ENCODE peak calls at places on chromosome X, in ten cellular contexts. One of them, this sample, is unnamed.

GRCh38 chrX:50700921-50701320 is 113.1 kb downstream of the SHROOM4 start:
- DNase-seq in Panc1: no peak
- DNase-seq in breast epithelium: no peak
- DNase-seq in spleen: no peak
- DNase-seq in HL-60: no peak
- DNase-seq in GM23338: peak
- DNase-seq in endothelial cell of umbilical vein: no peak
- DNase-seq in transverse colon: no peak
- DNase-seq in HCT116: no peak
- DNase-seq in suprapubic skin: no peak
- DNase-seq in this sample: no peak

GRCh38 chrX:2928127-2928582 is 984 bp downstream of the ARSD start:
- DNase-seq in Panc1: no peak
- DNase-seq in breast epithelium: peak
- DNase-seq in spleen: peak
- DNase-seq in HL-60: no peak
- DNase-seq in GM23338: peak
- DNase-seq in endothelial cell of umbilical vein: peak
- DNase-seq in transverse colon: peak
- DNase-seq in HCT116: no peak
- DNase-seq in suprapubic skin: no peak
- DNase-seq in this sample: peak

GRCh38 chrX:36214924-36215323 is 295.4 kb downstream of the CFAP47 start:
- DNase-seq in Panc1: no peak
- DNase-seq in breast epithelium: no peak
- DNase-seq in spleen: no peak
- DNase-seq in HL-60: no peak
- DNase-seq in GM23338: peak
- DNase-seq in endothelial cell of umbilical vein: no peak
- DNase-seq in transverse colon: no peak
- DNase-seq in HCT116: no peak
- DNase-seq in suprapubic skin: no peak
- DNase-seq in this sample: no peak

GRCh38 chrX:102708900-102709299 is 3.3 kb upstream of the GPRASP2 start:
- DNase-seq in Panc1: no peak
- DNase-seq in breast epithelium: no peak
- DNase-seq in spleen: no peak
- DNase-seq in HL-60: no peak
- DNase-seq in GM23338: no peak
- DNase-seq in endothelial cell of umbilical vein: no peak
- DNase-seq in transverse colon: no peak
- DNase-seq in HCT116: no peak
- DNase-seq in suprapubic skin: no peak
- DNase-seq in this sample: no peak

GRCh38 chrX:107047622-107048021 is 47.6 kb upstream of the MORC4 start:
- DNase-seq in Panc1: no peak
- DNase-seq in breast epithelium: no peak
- DNase-seq in spleen: no peak
- DNase-seq in HL-60: no peak
- DNase-seq in GM23338: no peak
- DNase-seq in endothelial cell of umbilical vein: no peak
- DNase-seq in transverse colon: no peak
- DNase-seq in HCT116: no peak
- DNase-seq in suprapubic skin: no peak
- DNase-seq in this sample: no peak

GRCh38 chrX:115344885-115345653 is 55.6 kb downstream of the LUZP4 start:
- DNase-seq in Panc1: peak
- DNase-seq in breast epithelium: peak
- DNase-seq in spleen: no peak
- DNase-seq in HL-60: no peak
- DNase-seq in GM23338: peak
- DNase-seq in endothelial cell of umbilical vein: peak
- DNase-seq in transverse colon: peak
- DNase-seq in HCT116: peak
- DNase-seq in suprapubic skin: peak
- DNase-seq in this sample: peak

GRCh38 chrX:112785323-112785722 is 55.3 kb downstream of the AMOT start:
- DNase-seq in Panc1: no peak
- DNase-seq in breast epithelium: no peak
- DNase-seq in spleen: no peak
- DNase-seq in HL-60: no peak
- DNase-seq in GM23338: no peak
- DNase-seq in endothelial cell of umbilical vein: no peak
- DNase-seq in transverse colon: no peak
- DNase-seq in HCT116: no peak
- DNase-seq in suprapubic skin: no peak
- DNase-seq in this sample: no peak

GRCh38 chrX:153944140-153944799 is at the start of gene RENBP:
- DNase-seq in Panc1: no peak
- DNase-seq in breast epithelium: no peak
- DNase-seq in spleen: peak
- DNase-seq in HL-60: no peak
- DNase-seq in GM23338: peak
- DNase-seq in endothelial cell of umbilical vein: no peak
- DNase-seq in transverse colon: peak
- DNase-seq in HCT116: no peak
- DNase-seq in suprapubic skin: no peak
- DNase-seq in this sample: no peak

GRCh38 chrX:23907106-23907495 is 637 bp downstream of the APOO start:
- DNase-seq in Panc1: no peak
- DNase-seq in breast epithelium: no peak
- DNase-seq in spleen: no peak
- DNase-seq in HL-60: no peak
- DNase-seq in GM23338: peak
- DNase-seq in endothelial cell of umbilical vein: no peak
- DNase-seq in transverse colon: no peak
- DNase-seq in HCT116: no peak
- DNase-seq in suprapubic skin: no peak
- DNase-seq in this sample: no peak

GRCh38 chrX:23901805-23902204 is 5.9 kb downstream of the APOO start:
- DNase-seq in Panc1: no peak
- DNase-seq in breast epithelium: peak
- DNase-seq in spleen: no peak
- DNase-seq in HL-60: peak
- DNase-seq in GM23338: peak
- DNase-seq in endothelial cell of umbilical vein: peak
- DNase-seq in transverse colon: peak
- DNase-seq in HCT116: peak
- DNase-seq in suprapubic skin: no peak
- DNase-seq in this sample: no peak

GRCh38 chrX:23902419-23902818 is 5.3 kb downstream of the APOO start:
- DNase-seq in Panc1: no peak
- DNase-seq in breast epithelium: no peak
- DNase-seq in spleen: no peak
- DNase-seq in HL-60: no peak
- DNase-seq in GM23338: peak
- DNase-seq in endothelial cell of umbilical vein: peak
- DNase-seq in transverse colon: no peak
- DNase-seq in HCT116: no peak
- DNase-seq in suprapubic skin: no peak
- DNase-seq in this sample: no peak

GRCh38 chrX:23901065-23901464 is 6.7 kb downstream of the APOO start:
- DNase-seq in Panc1: no peak
- DNase-seq in breast epithelium: peak
- DNase-seq in spleen: no peak
- DNase-seq in HL-60: peak
- DNase-seq in GM23338: no peak
- DNase-seq in endothelial cell of umbilical vein: peak
- DNase-seq in transverse colon: no peak
- DNase-seq in HCT116: peak
- DNase-seq in suprapubic skin: no peak
- DNase-seq in this sample: no peak

GRCh38 chrX:23904096-23904495 is 3.6 kb downstream of the APOO start:
- DNase-seq in Panc1: no peak
- DNase-seq in breast epithelium: no peak
- DNase-seq in spleen: no peak
- DNase-seq in HL-60: no peak
- DNase-seq in GM23338: no peak
- DNase-seq in endothelial cell of umbilical vein: peak
- DNase-seq in transverse colon: no peak
- DNase-seq in HCT116: no peak
- DNase-seq in suprapubic skin: no peak
- DNase-seq in this sample: no peak
- TF ChIP-seq POLR2AphosphoS5 in Panc1: no peak
- TF ChIP-seq POLR2AphosphoS5 in breast epithelium: no peak
- TF ChIP-seq POLR2AphosphoS5 in spleen: no peak
- TF ChIP-seq POLR2AphosphoS5 in HL-60: no peak
- TF ChIP-seq POLR2AphosphoS5 in GM23338: no peak
- TF ChIP-seq POLR2AphosphoS5 in endothelial cell of umbilical vein: no peak
- TF ChIP-seq POLR2AphosphoS5 in transverse colon: no peak
- TF ChIP-seq POLR2AphosphoS5 in HCT116: no peak
- TF ChIP-seq POLR2AphosphoS5 in suprapubic skin: no peak
- TF ChIP-seq POLR2AphosphoS5 in this sample: no peak

GRCh38 chrX:71117358-71117757 is 1.0 kb upstream of the MED12 start:
- DNase-seq in Panc1: no peak
- DNase-seq in breast epithelium: no peak
- DNase-seq in spleen: no peak
- DNase-seq in HL-60: no peak
- DNase-seq in GM23338: no peak
- DNase-seq in endothelial cell of umbilical vein: no peak
- DNase-seq in transverse colon: no peak
- DNase-seq in HCT116: no peak
- DNase-seq in suprapubic skin: no peak
- DNase-seq in this sample: no peak

GRCh38 chrX:71111141-71111843 is at the start of gene IL2RG:
- DNase-seq in Panc1: no peak
- DNase-seq in breast epithelium: no peak
- DNase-seq in spleen: peak
- DNase-seq in HL-60: no peak
- DNase-seq in GM23338: no peak
- DNase-seq in endothelial cell of umbilical vein: no peak
- DNase-seq in transverse colon: peak
- DNase-seq in HCT116: no peak
- DNase-seq in suprapubic skin: no peak
- DNase-seq in this sample: no peak

GRCh38 chrX:71107245-71107644 is 705 bp upstream of the CXorf65 start:
- DNase-seq in Panc1: no peak
- DNase-seq in breast epithelium: no peak
- DNase-seq in spleen: no peak
- DNase-seq in HL-60: no peak
- DNase-seq in GM23338: no peak
- DNase-seq in endothelial cell of umbilical vein: no peak
- DNase-seq in transverse colon: no peak
- DNase-seq in HCT116: no peak
- DNase-seq in suprapubic skin: no peak
- DNase-seq in this sample: no peak

GRCh38 chrX:71107762-71108360 is 1.3 kb upstream of the CXorf65 start:
- DNase-seq in Panc1: no peak
- DNase-seq in breast epithelium: no peak
- DNase-seq in spleen: peak
- DNase-seq in HL-60: no peak
- DNase-seq in GM23338: no peak
- DNase-seq in endothelial cell of umbilical vein: no peak
- DNase-seq in transverse colon: no peak
- DNase-seq in HCT116: no peak
- DNase-seq in suprapubic skin: no peak
- DNase-seq in this sample: no peak

DNA sequence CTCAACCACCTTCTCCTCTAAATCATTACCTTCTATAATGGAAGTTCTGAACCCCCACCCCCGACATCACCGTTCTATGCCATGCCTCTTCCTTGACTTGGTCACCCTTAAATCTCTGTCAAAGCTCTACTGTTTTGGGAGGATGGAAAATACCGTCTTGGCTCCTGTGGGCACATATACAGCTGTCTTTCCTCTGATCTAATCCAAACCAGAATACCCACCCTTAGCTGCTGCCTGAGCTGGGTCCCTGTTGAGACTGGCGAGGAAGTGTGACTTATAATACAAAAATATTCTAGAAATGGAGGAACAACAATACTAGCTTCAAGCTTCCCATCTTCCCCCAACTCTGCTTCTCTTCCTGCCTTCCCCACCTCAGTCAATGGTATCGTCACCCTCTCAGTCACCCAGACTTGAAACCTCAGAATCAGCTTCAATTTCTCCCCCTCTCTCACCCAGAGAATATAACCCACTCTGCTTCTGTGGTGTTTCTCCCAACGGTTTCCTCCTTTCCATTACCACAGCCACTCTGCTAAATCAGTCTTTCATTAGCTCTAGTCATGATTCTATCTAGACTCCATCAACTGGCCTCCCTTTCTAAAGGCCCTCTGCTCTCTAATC is 583 bp upstream of the IL2RG start:
- DNase-seq in Panc1: no peak
- DNase-seq in breast epithelium: no peak
- DNase-seq in spleen: peak
- DNase-seq in HL-60: no peak
- DNase-seq in GM23338: no peak
- DNase-seq in endothelial cell of umbilical vein: no peak
- DNase-seq in transverse colon: no peak
- DNase-seq in HCT116: no peak
- DNase-seq in suprapubic skin: no peak
- DNase-seq in this sample: no peak
- H3K27ac ChIP-seq in Panc1: no peak
- H3K27ac ChIP-seq in breast epithelium: no peak
- H3K27ac ChIP-seq in spleen: peak
- H3K27ac ChIP-seq in HL-60: peak
- H3K27ac ChIP-seq in GM23338: no peak
- H3K27ac ChIP-seq in endothelial cell of umbilical vein: no peak
- H3K27ac ChIP-seq in transverse colon: peak
- H3K27ac ChIP-seq in HCT116: no peak
- H3K27ac ChIP-seq in suprapubic skin: no peak
- H3K27ac ChIP-seq in this sample: no peak

GRCh38 chrX:46912098-46912672 is at the start of gene JADE3:
- DNase-seq in Panc1: peak
- DNase-seq in breast epithelium: peak
- DNase-seq in spleen: peak
- DNase-seq in HL-60: peak
- DNase-seq in GM23338: peak
- DNase-seq in endothelial cell of umbilical vein: peak
- DNase-seq in transverse colon: peak
- DNase-seq in HCT116: peak
- DNase-seq in suprapubic skin: peak
- DNase-seq in this sample: peak
- TF ChIP-seq POLR2AphosphoS5 in Panc1: no peak
- TF ChIP-seq POLR2AphosphoS5 in breast epithelium: no peak
- TF ChIP-seq POLR2AphosphoS5 in spleen: peak
- TF ChIP-seq POLR2AphosphoS5 in HL-60: no peak
- TF ChIP-seq POLR2AphosphoS5 in GM23338: peak
- TF ChIP-seq POLR2AphosphoS5 in endothelial cell of umbilical vein: no peak
- TF ChIP-seq POLR2AphosphoS5 in transverse colon: peak
- TF ChIP-seq POLR2AphosphoS5 in HCT116: no peak
- TF ChIP-seq POLR2AphosphoS5 in suprapubic skin: no peak
- TF ChIP-seq POLR2AphosphoS5 in this sample: peak

GRCh38 chrX:56231706-56232105 is 450 bp upstream of the KLF8 start:
- DNase-seq in Panc1: no peak
- DNase-seq in breast epithelium: no peak
- DNase-seq in spleen: no peak
- DNase-seq in HL-60: no peak
- DNase-seq in GM23338: peak
- DNase-seq in endothelial cell of umbilical vein: no peak
- DNase-seq in transverse colon: no peak
- DNase-seq in HCT116: no peak
- DNase-seq in suprapubic skin: no peak
- DNase-seq in this sample: no peak

GRCh38 chrX:56233682-56234081 is 1.5 kb downstream of the KLF8 start:
- DNase-seq in Panc1: no peak
- DNase-seq in breast epithelium: peak
- DNase-seq in spleen: no peak
- DNase-seq in HL-60: no peak
- DNase-seq in GM23338: peak
- DNase-seq in endothelial cell of umbilical vein: no peak
- DNase-seq in transverse colon: peak
- DNase-seq in HCT116: peak
- DNase-seq in suprapubic skin: peak
- DNase-seq in this sample: no peak

GRCh38 chrX:56228914-56229313 is 3.2 kb upstream of the KLF8 start:
- DNase-seq in Panc1: no peak
- DNase-seq in breast epithelium: no peak
- DNase-seq in spleen: no peak
- DNase-seq in HL-60: no peak
- DNase-seq in GM23338: peak
- DNase-seq in endothelial cell of umbilical vein: no peak
- DNase-seq in transverse colon: peak
- DNase-seq in HCT116: no peak
- DNase-seq in suprapubic skin: no peak
- DNase-seq in this sample: no peak

GRCh38 chrX:56232221-56233082 is at the start of gene KLF8:
- DNase-seq in Panc1: no peak
- DNase-seq in breast epithelium: peak
- DNase-seq in spleen: no peak
- DNase-seq in HL-60: no peak
- DNase-seq in GM23338: peak
- DNase-seq in endothelial cell of umbilical vein: no peak
- DNase-seq in transverse colon: peak
- DNase-seq in HCT116: peak
- DNase-seq in suprapubic skin: peak
- DNase-seq in this sample: peak

GRCh38 chrX:56233100-56233499 is 944 bp downstream of the KLF8 start:
- DNase-seq in Panc1: no peak
- DNase-seq in breast epithelium: no peak
- DNase-seq in spleen: no peak
- DNase-seq in HL-60: no peak
- DNase-seq in GM23338: peak
- DNase-seq in endothelial cell of umbilical vein: no peak
- DNase-seq in transverse colon: no peak
- DNase-seq in HCT116: no peak
- DNase-seq in suprapubic skin: no peak
- DNase-seq in this sample: no peak
- H3K27ac ChIP-seq in Panc1: no peak
- H3K27ac ChIP-seq in breast epithelium: peak
- H3K27ac ChIP-seq in spleen: peak
- H3K27ac ChIP-seq in HL-60: no peak
- H3K27ac ChIP-seq in GM23338: no peak
- H3K27ac ChIP-seq in endothelial cell of umbilical vein: no peak
- H3K27ac ChIP-seq in transverse colon: peak
- H3K27ac ChIP-seq in HCT116: no peak
- H3K27ac ChIP-seq in suprapubic skin: peak
- H3K27ac ChIP-seq in this sample: peak